ENCODE peak calls at places on chromosome 1, in eight cellular contexts. W is stimulated activated CD8-positive, alpha-beta memory T cell treated with anti-CD3 and anti-CD28 coated beads, Interleukin-4, amount 100 ng/mL, for 1 hour; S is epithelial cell of esophagus; O is stimulated activated CD4-positive, alpha-beta T cell treated with anti-CD3 and anti-CD28 coated beads, Interleukin-1b, Interleukin-23, amount 100 ng/mL, for 24 hours; I is CMK; A is activated naive CD8-positive, alpha-beta T cell treated with anti-CD3 and anti-CD28 coated beads, Interleukin-2, amount 50 U/mL, for 24 hours; E is ELF-1; Q is adipocyte. T is an unnamed sample.

GRCh38 chr1:53378061-53378460 is 50.2 kb upstream of the LRP8 start:
- DNase-seq in E (no peak), Q (no peak), A (no peak), W (no peak), O (no peak), S (no peak), I (no peak), T (no peak)

GRCh38 chr1:4146101-4146500 is 246.0 kb upstream of the C1orf174 start:
- DNase-seq in A (no peak), I (no peak), Q (no peak), E (no peak), W (no peak), S (no peak), O (no peak), T (no peak)

GRCh38 chr1:31181515-31182343 is 58.0 kb downstream of the NKAIN1 start:
- DNase-seq in A (peak; percentile 71), E (peak; percentile 84), Q (peak; percentile 56), I (no peak), W (no peak), S (peak; percentile 61), O (peak; percentile 39), T (peak; percentile 74)

GRCh38 chr1:235902638-235903542 is 36.2 kb upstream of the LYST start:
- DNase-seq in A (no peak), W (no peak), I (no peak), O (no peak), S (peak; percentile 67), E (no peak), Q (peak; percentile 18), T (peak; percentile 21)

GRCh38 chr1:50783286-50783685 is 176.8 kb downstream of the FAF1 start:
- DNase-seq in E (no peak), I (no peak), S (no peak), W (no peak), O (no peak), Q (no peak), A (no peak), T (no peak)

GRCh38 chr1:225817611-225818061 is 7.7 kb downstream of the EPHX1 start:
- DNase-seq in Q (peak; percentile 78), A (no peak), W (no peak), S (peak; percentile 73), E (peak; percentile 56), O (no peak), I (no peak), T (peak; percentile 46)

GRCh38 chr1:199551967-199552565 is 475.4 kb upstream of the NR5A2 start:
- DNase-seq in S (peak; percentile 71), I (peak; percentile 36), W (no peak), A (peak; percentile 44), Q (peak; percentile 92), E (peak; percentile 68), O (peak; percentile 13), T (peak; percentile 67)

GRCh38 chr1:37479255-37480124 is 5.1 kb downstream of the ZC3H12A start:
- DNase-seq in W (no peak), I (no peak), E (peak; percentile 78), Q (peak; percentile 88), S (peak; percentile 100), O (peak; percentile 93), A (peak; percentile 91), T (peak; percentile 93)

GRCh38 chr1:168085401-168085872 is 51.3 kb downstream of the GPR161 start:
- DNase-seq in I (no peak), E (no peak), Q (no peak), W (no peak), S (no peak), A (no peak), O (no peak), T (no peak)

GRCh38 chr1:6423321-6423999 is 1.1 kb upstream of the ESPN start:
- DNase-seq in S (peak; percentile 83), Q (no peak), W (no peak), I (no peak), E (peak; percentile 80), O (peak; percentile 62), A (peak; percentile 75), T (peak; percentile 72)